ENCODE peak calls at places on chromosomes 5 and 9, in six cellular contexts. M, A, Z, Q, T and U are unnamed samples.

GRCh38 chr9:33135086-33135958 is 31.8 kb downstream of the B4GALT1 start:
- DNase-seq in M (no peak), A (no peak), Z (peak; percentile 72), Q (peak; percentile 54), T (no peak), U (peak; percentile 14)

GRCh38 chr5:150272531-150272930 is 17.0 kb downstream of the CAMK2A start:
- DNase-seq in M (peak; percentile 34), A (no peak), Z (no peak), Q (no peak), T (peak; percentile 55), U (peak; percentile 83)

GRCh38 chr9:18275313-18275990 is 198.5 kb upstream of the ADAMTSL1 start:
- DNase-seq in M (no peak), A (no peak), Z (no peak), Q (no peak), T (no peak), U (no peak)

GRCh38 chr9:137308102-137308619 is 6.1 kb upstream of the NRARP start:
- DNase-seq in M (no peak), A (no peak), Z (no peak), Q (no peak), T (no peak), U (peak; percentile 71)

GRCh38 chr5:53298841-53299240 is 181.6 kb upstream of the FST start:
- DNase-seq in M (no peak), A (no peak), Z (no peak), Q (no peak), T (no peak), U (no peak)

GRCh38 chr5:31733365-31733764 is 94.4 kb downstream of the PDZD2 start:
- DNase-seq in M (no peak), A (no peak), Z (peak; percentile 42), Q (no peak), T (no peak), U (no peak)

GRCh38 chr5:86199287-86199686 is 418.5 kb upstream of the COX7C start:
- DNase-seq in M (no peak), A (no peak), Z (no peak), Q (no peak), T (no peak), U (no peak)

GRCh38 chr5:132961887-132962286 is 1.5 kb downstream of the AFF4 start:
- DNase-seq in M (no peak), A (no peak), Z (no peak), Q (no peak), T (peak; percentile 88), U (no peak)

GRCh38 chr9:26656003-26656940 is 236.3 kb downstream of the CAAP1 start:
- DNase-seq in M (peak; percentile 1), A (no peak), Z (no peak), Q (no peak), T (peak; percentile 49), U (peak; percentile 64)

GRCh38 chr5:135317286-135317685 is 81.7 kb downstream of the MACROH2A1 start:
- DNase-seq in M (no peak), A (no peak), Z (no peak), Q (no peak), T (no peak), U (no peak)

GRCh38 chr9:37156781-37157356 is 36.5 kb downstream of the ZCCHC7 start:
- DNase-seq in M (no peak), A (no peak), Z (no peak), Q (no peak), T (peak; percentile 51), U (no peak)

GRCh38 chr5:143133721-143134120 is 269.8 kb downstream of the NR3C1 start:
- DNase-seq in M (no peak), A (no peak), Z (no peak), Q (no peak), T (peak; percentile 19), U (no peak)

GRCh38 chr5:85614482-85614881 is 1003.3 kb upstream of the COX7C start:
- DNase-seq in M (no peak), A (no peak), Z (no peak), Q (no peak), T (no peak), U (no peak)

GRCh38 chr5:89930591-89931383 is 478.8 kb downstream of the CETN3 start:
- DNase-seq in M (no peak), A (peak; percentile 4), Z (no peak), Q (no peak), T (peak; percentile 82), U (no peak)

GRCh38 chr9:37925006-37925405 is 21.1 kb upstream of the SLC25A51 start:
- DNase-seq in M (no peak), A (no peak), Z (no peak), Q (no peak), T (no peak), U (no peak)

GRCh38 chr5:116032094-116032517 is at the start of gene ARL14EPL:
- DNase-seq in M (peak; percentile 58), A (peak; percentile 52), Z (no peak), Q (no peak), T (peak; percentile 89), U (no peak)

GRCh38 chr5:160357861-160358411 is 12.5 kb downstream of the C1QTNF2 start:
- DNase-seq in M (no peak), A (no peak), Z (peak; percentile 62), Q (no peak), T (peak; percentile 6), U (peak; percentile 21)

GRCh38 chr5:139495644-139496435 is 13.3 kb upstream of the STING1 start:
- DNase-seq in M (peak; percentile 31), A (no peak), Z (no peak), Q (no peak), T (peak; percentile 83), U (no peak)

GRCh38 chr5:100520348-100520747 is 14.8 kb upstream of the FAM174A start:
- DNase-seq in M (no peak), A (no peak), Z (no peak), Q (no peak), T (no peak), U (no peak)

GRCh38 chr9:109313351-109313750 is 7.5 kb downstream of the EPB41L4B start:
- DNase-seq in M (no peak), A (no peak), Z (no peak), Q (no peak), T (no peak), U (peak; percentile 58)

GRCh38 chr5:10653033-10653432 is 89.2 kb downstream of the ANKRD33B start:
- DNase-seq in M (no peak), A (no peak), Z (peak; percentile 59), Q (no peak), T (no peak), U (no peak)

GRCh38 chr5:40991168-40991980 is 79.8 kb downstream of the MROH2B start:
- DNase-seq in M (peak; percentile 50), A (peak; percentile 57), Z (peak; percentile 70), Q (no peak), T (peak; percentile 2), U (no peak)

GRCh38 chr5:8606231-8606630 is 737.3 kb downstream of the MTRR start:
- DNase-seq in M (no peak), A (no peak), Z (no peak), Q (no peak), T (no peak), U (no peak)

GRCh38 chr5:122313001-122313402 is 965 bp downstream of the SNCAIP start:
- DNase-seq in M (no peak), A (no peak), Z (peak; percentile 8), Q (no peak), T (peak; percentile 76), U (peak; percentile 5)

GRCh38 chr5:122310886-122311285 is 1.2 kb upstream of the SNCAIP start:
- DNase-seq in M (no peak), A (no peak), Z (no peak), Q (no peak), T (peak; percentile 69), U (no peak)

GRCh38 chr5:122312670-122312988 is 592 bp downstream of the SNCAIP start:
- DNase-seq in M (no peak), A (no peak), Z (no peak), Q (peak; percentile 63), T (peak; percentile 74), U (no peak)

GRCh38 chr5:122311400-122311887 is 593 bp upstream of the SNCAIP start:
- DNase-seq in M (no peak), A (no peak), Z (peak; percentile 8), Q (peak; percentile 56), T (peak; percentile 23), U (no peak)

GRCh38 chr5:122311888-122312669 is at the start of gene SNCAIP:
- DNase-seq in M (no peak), A (no peak), Z (peak; percentile 14), Q (peak; percentile 67), T (peak; percentile 79), U (peak; percentile 82)
- H3K4me3 ChIP-seq in M (no peak within 1 kb of the TSS), A (peak within 1 kb of the TSS; percentile 75), Z (peak within 1 kb of the TSS; percentile 87), Q (peak within 1 kb of the TSS; percentile 76), T (peak within 1 kb of the TSS; percentile 82), U (peak within 1 kb of the TSS; percentile 66)

DNA sequence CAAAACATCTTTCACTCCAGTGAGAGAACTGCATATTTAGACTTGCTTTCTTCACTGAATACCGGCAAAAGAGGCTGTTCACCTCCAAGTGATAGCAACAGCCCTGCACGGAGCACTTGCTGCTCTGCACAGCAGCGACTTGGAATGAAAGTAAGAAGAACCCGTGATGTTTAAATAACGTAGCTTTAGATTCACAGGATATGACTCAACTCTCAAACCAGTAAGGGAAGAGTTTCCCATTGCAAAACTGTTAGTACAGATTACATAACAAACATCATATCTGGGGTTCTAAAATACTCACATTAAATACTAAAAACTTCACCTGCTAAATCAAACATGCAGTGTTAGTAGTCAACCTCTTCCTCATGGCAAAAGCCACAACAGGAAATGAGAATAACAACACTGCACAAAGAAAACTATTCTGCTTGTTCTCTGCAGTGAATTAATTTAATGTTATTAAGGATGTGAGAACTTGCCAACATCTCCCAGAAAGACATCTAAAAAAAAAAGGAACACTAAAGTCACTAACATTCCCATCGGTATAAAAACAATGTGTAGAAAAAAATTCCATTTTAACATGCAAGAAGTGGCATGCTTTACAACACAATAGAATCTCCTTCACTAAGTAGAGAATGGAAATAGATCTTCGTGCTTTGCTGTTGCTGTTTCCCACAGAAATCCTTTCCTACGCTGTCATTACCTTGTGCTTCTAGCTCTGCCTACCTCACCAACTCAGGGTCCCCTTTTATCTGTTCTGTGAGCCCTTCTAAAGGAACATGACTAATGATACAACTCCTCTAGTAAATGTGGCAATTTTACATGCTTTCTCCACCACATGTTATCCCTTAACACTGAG is 203.2 kb downstream of the MCTP1 start:
- DNase-seq in M (peak; percentile 25), A (peak; percentile 63), Z (peak; percentile 25), Q (no peak), T (peak; percentile 76), U (peak; percentile 25)
- H3K4me3 ChIP-seq in M (peak overlapping the region; percentile 47), A (peak overlapping the region; percentile 34), Z (peak overlapping the region; percentile 57), Q (peak overlapping the region; percentile 39), T (peak overlapping the region; percentile 35), U (no peak overlapping the region)

GRCh38 chr9:10612649-10613398 is at the start of gene PTPRD:
- DNase-seq in M (peak; percentile 5), A (no peak), Z (no peak), Q (no peak), T (peak; percentile 42), U (peak; percentile 80)

GRCh38 chr9:10614201-10614870 is 1.5 kb upstream of the PTPRD start:
- DNase-seq in M (no peak), A (no peak), Z (no peak), Q (no peak), T (no peak), U (no peak)

DNA sequence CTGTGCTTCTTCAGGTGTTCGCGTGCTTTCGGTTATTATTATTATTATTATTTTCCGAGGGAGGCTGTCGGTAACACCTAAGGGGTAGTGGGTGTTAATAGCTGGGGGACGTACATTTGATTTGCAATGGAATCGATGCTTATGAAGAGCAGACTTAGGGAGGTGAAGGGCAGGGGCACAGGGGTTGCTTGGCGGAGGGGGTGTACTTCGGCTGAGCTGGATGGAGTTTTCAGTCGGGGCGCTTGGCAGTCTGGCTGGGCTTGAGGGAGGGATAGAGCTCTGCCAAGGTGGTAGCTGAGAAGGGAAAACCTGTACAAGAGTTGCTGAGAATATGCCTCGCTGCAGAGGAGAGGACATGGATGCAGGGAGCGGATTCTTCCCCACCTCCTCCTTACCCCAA is 611 bp upstream of the PTPRD start:
- DNase-seq in M (no peak), A (no peak), Z (no peak), Q (no peak), T (no peak), U (peak; percentile 27)
- H3K4me3 ChIP-seq in M (no peak overlapping the region), A (no peak overlapping the region), Z (peak overlapping the region; percentile 45), Q (peak overlapping the region; percentile 56), T (peak overlapping the region; percentile 66), U (peak overlapping the region; percentile 54)

GRCh38 chr9:101737705-101738565 is 512 bp downstream of the GRIN3A start:
- DNase-seq in M (no peak), A (no peak), Z (no peak), Q (no peak), T (peak; percentile 27), U (peak; percentile 79)
- H3K4me3 ChIP-seq in M (no peak overlapping the region), A (no peak overlapping the region), Z (peak overlapping the region; percentile 59), Q (peak overlapping the region; percentile 50), T (peak overlapping the region; percentile 45), U (peak overlapping the region; percentile 39)